ENCODE peak calls at places on chromosomes 6 and 20, in seven cellular contexts. D is omental fat pad, Y is fibroblast of pulmonary artery, K is coronary artery, L is heart left ventricle, I is AG09309, T is AG04449. C is an unnamed sample.

GRCh38 chr6:90584636-90585255 is 2.1 kb downstream of the MAP3K7 start:
- DNase-seq in D (no peak), Y (peak; percentile 4), K (no peak), L (no peak), I (no peak), T (no peak), C (no peak)

GRCh38 chr6:106612956-106613516 is 16.3 kb downstream of the RTN4IP1 start:
- DNase-seq in D (no peak), Y (no peak), K (no peak), L (no peak), I (no peak), T (no peak), C (no peak)

GRCh38 chr6:111038534-111039252 is 48.6 kb upstream of the SLC16A10 start:
- DNase-seq in D (no peak), Y (no peak), K (no peak), L (no peak), I (no peak), T (no peak), C (no peak)

GRCh38 chr6:169738204-169738971 is 13.0 kb downstream of the DYNLT2 start:
- DNase-seq in D (no peak), Y (no peak), K (no peak), L (peak; percentile 28), I (no peak), T (no peak), C (no peak)

GRCh38 chr6:19860235-19860877 is 23.2 kb downstream of the ID4 start:
- DNase-seq in D (no peak), Y (no peak), K (no peak), L (no peak), I (no peak), T (no peak), C (no peak)

GRCh38 chr6:97186416-97186999 is 96.5 kb downstream of the MMS22L start:
- DNase-seq in D (peak; percentile 45), Y (peak; percentile 82), K (no peak), L (peak; percentile 45), I (peak; percentile 29), T (no peak), C (peak; percentile 19)

GRCh38 chr20:53900380-53900999 is 169.9 kb downstream of the BCAS1 start:
- DNase-seq in D (no peak), Y (peak; percentile 88), K (no peak), L (no peak), I (no peak), T (peak; percentile 81), C (no peak)

GRCh38 chr6:36616888-36617521 is 22.8 kb downstream of the SRSF3 start:
- DNase-seq in D (no peak), Y (no peak), K (peak; percentile 60), L (peak; percentile 67), I (no peak), T (no peak), C (no peak)

GRCh38 chr6:138520463-138520862 is 21.2 kb upstream of the NHSL1 start:
- DNase-seq in D (no peak), Y (peak; percentile 59), K (no peak), L (no peak), I (no peak), T (no peak), C (no peak)

GRCh38 chr6:12548526-12548925 is 168.0 kb upstream of the PHACTR1 start:
- DNase-seq in D (no peak), Y (peak; percentile 90), K (no peak), L (no peak), I (peak; percentile 67), T (peak; percentile 83), C (peak; percentile 35)

DNA sequence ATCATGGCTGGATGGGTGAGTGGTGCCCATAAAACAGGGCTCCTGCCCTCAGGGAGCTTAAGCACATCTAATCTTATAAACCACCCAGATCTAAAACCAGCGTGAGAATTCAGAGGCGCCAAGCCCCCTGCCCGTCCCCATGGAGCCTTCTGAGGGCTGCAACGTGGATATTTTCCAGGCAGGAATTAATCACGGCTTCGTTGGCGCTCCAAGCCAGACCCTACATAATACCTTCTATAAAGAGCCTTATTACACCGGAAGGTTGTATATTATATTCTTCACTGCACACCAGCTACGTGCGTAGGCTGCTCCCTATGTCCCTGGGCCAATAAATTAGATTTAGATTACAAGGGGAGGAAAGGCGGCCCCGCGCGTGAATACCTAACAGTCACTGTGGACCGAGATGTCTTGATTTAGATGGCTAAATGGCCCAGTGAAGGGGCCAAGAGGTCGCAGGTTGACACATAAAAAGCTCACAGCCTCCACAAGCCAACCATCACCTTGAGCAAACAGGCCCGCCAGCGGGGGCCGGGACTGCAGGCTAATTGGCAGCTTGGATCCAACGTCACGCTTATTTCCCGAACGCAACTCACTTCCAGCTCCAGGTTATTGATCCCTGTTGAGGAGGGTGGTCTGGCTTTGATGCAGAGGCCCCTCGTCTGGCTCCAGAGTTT is 64.8 kb upstream of the APCDD1L start:
- DNase-seq in D (no peak), Y (no peak), K (no peak), L (no peak), I (no peak), T (no peak), C (no peak)
- TF ChIP-seq CTCF in D (no peak), Y (no peak), K (no peak), L (no peak), I (no peak), T (no peak), C (no peak)

GRCh38 chr6:83860347-83860731 is 850 bp downstream of the CYB5R4 start:
- DNase-seq in D (no peak), Y (no peak), K (no peak), L (no peak), I (no peak), T (no peak), C (no peak)
- TF ChIP-seq CTCF in D (no peak), Y (no peak), K (no peak), L (no peak), I (no peak), T (no peak), C (no peak)

GRCh38 chr6:135195522-135195921 is 14.4 kb downstream of the MYB start:
- DNase-seq in D (no peak), Y (no peak), K (no peak), L (no peak), I (no peak), T (no peak), C (no peak)
- TF ChIP-seq CTCF in D (no peak), Y (no peak), K (no peak), L (no peak), I (no peak), T (no peak), C (no peak)

GRCh38 chr20:35621560-35621946 is 5.9 kb downstream of the SPAG4 start:
- DNase-seq in D (no peak), Y (no peak), K (peak; percentile 41), L (no peak), I (no peak), T (no peak), C (no peak)
- TF ChIP-seq CTCF in D (no peak), Y (peak; percentile 12), K (no peak), L (no peak), I (no peak), T (no peak), C (no peak)

GRCh38 chr6:33609444-33610034 is 11.6 kb upstream of the ITPR3 start:
- DNase-seq in D (no peak), Y (peak; percentile 56), K (no peak), L (peak; percentile 85), I (peak; percentile 57), T (no peak), C (no peak)

GRCh38 chr6:33610057-33610456 is 11.1 kb upstream of the ITPR3 start:
- DNase-seq in D (no peak), Y (peak; percentile 37), K (no peak), L (peak; percentile 63), I (no peak), T (no peak), C (no peak)

GRCh38 chr6:33607784-33608161 is 13.3 kb upstream of the ITPR3 start:
- DNase-seq in D (no peak), Y (no peak), K (no peak), L (no peak), I (no peak), T (no peak), C (no peak)

GRCh38 chr6:33607126-33607783 is 13.9 kb upstream of the ITPR3 start:
- DNase-seq in D (no peak), Y (no peak), K (no peak), L (no peak), I (no peak), T (no peak), C (no peak)

DNA sequence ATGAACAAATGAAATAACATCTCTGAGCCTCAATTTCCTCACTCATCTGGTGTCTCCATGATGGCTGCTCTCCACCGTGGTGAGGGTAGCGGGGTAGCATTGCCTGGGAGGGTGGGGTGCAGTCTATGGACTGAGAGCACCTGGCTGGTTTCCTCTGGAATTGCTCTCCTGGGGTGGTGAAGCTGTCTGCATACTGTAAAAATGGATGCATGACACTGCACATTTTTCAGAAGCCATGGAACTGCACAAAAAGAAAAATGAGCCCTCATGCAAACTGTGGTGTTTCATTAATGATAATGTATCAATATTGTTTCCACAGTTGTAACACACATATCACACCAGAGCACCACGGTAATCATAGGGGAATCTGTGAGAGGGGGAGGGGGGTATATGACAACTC is 12.1 kb upstream of the ITPR3 start:
- DNase-seq in D (no peak), Y (no peak), K (no peak), L (no peak), I (no peak), T (no peak), C (no peak)
- TF ChIP-seq CTCF in D (no peak), Y (no peak), K (no peak), L (no peak), I (no peak), T (no peak), C (no peak)

GRCh38 chr6:114108119-114109002 is 137.4 kb upstream of the HDAC2 start:
- DNase-seq in D (peak; percentile 65), Y (peak; percentile 77), K (no peak), L (peak; percentile 54), I (peak; percentile 31), T (no peak), C (peak; percentile 45)
- TF ChIP-seq CTCF in D (no peak), Y (peak; percentile 86), K (peak; percentile 48), L (peak; percentile 47), I (peak; percentile 85), T (peak; percentile 73), C (peak; percentile 88)

GRCh38 chr20:59753836-59754235 is 149.5 kb downstream of the PHACTR3 start:
- DNase-seq in D (no peak), Y (no peak), K (no peak), L (no peak), I (no peak), T (no peak), C (no peak)
- TF ChIP-seq CTCF in D (no peak), Y (no peak), K (no peak), L (no peak), I (no peak), T (no peak), C (no peak)

GRCh38 chr6:89522778-89523177 is 89.8 kb downstream of the ANKRD6 start:
- DNase-seq in D (no peak), Y (no peak), K (no peak), L (no peak), I (no peak), T (no peak), C (no peak)
- TF ChIP-seq CTCF in D (no peak), Y (no peak), K (no peak), L (no peak), I (no peak), T (no peak), C (no peak)

C was measured in AG09319.